ENCODE peak calls at places on chromosomes 2 and 18, in seven cellular contexts. One of them, this sample, is unnamed. For H3K4me1, the result is how much of the 10 kb centered on the place peaks cover.

GRCh38 chr2:120670371-120670770 is 65.3 kb upstream of the GLI2 start:
- DNase-seq in adipocyte: no peak
- DNase-seq in GM23248: no peak
- DNase-seq in heart right ventricle: no peak
- DNase-seq in fibroblast of lung: no peak
- DNase-seq in astrocyte: no peak
- DNase-seq in thoracic aorta: no peak
- DNase-seq in this sample: no peak

GRCh38 chr2:207796585-207797350 is 27.1 kb upstream of the FZD5 start:
- DNase-seq in GM23248: no peak
- DNase-seq in heart right ventricle: no peak
- DNase-seq in astrocyte: no peak
- DNase-seq in adipocyte: peak
- DNase-seq in fibroblast of lung: peak
- DNase-seq in thoracic aorta: no peak
- DNase-seq in this sample: peak

GRCh38 chr2:35830833-35831232 is 524.7 kb upstream of the CRIM1 start:
- DNase-seq in heart right ventricle: no peak
- DNase-seq in GM23248: no peak
- DNase-seq in thoracic aorta: no peak
- DNase-seq in fibroblast of lung: no peak
- DNase-seq in astrocyte: no peak
- DNase-seq in adipocyte: no peak
- DNase-seq in this sample: no peak

GRCh38 chr2:142983174-142983573 is 105.7 kb downstream of the KYNU start:
- DNase-seq in adipocyte: no peak
- DNase-seq in heart right ventricle: no peak
- DNase-seq in fibroblast of lung: no peak
- DNase-seq in astrocyte: no peak
- DNase-seq in GM23248: peak
- DNase-seq in thoracic aorta: no peak
- DNase-seq in this sample: no peak

GRCh38 chr2:44642123-44642857 is 280.5 kb downstream of the CAMKMT start:
- DNase-seq in adipocyte: no peak
- DNase-seq in thoracic aorta: no peak
- DNase-seq in fibroblast of lung: no peak
- DNase-seq in heart right ventricle: no peak
- DNase-seq in astrocyte: no peak
- DNase-seq in GM23248: no peak
- DNase-seq in this sample: no peak

GRCh38 chr2:120432976-120433815 is 87.3 kb downstream of the INHBB start:
- DNase-seq in astrocyte: no peak
- DNase-seq in fibroblast of lung: no peak
- DNase-seq in GM23248: no peak
- DNase-seq in adipocyte: no peak
- DNase-seq in thoracic aorta: no peak
- DNase-seq in heart right ventricle: no peak
- DNase-seq in this sample: no peak

GRCh38 chr2:46914578-46915230 is 902 bp downstream of the MCFD2 start:
- DNase-seq in heart right ventricle: no peak
- DNase-seq in astrocyte: no peak
- DNase-seq in thoracic aorta: no peak
- DNase-seq in fibroblast of lung: no peak
- DNase-seq in adipocyte: peak
- DNase-seq in GM23248: no peak
- DNase-seq in this sample: peak

GRCh38 chr18:63096327-63096874 is 223.2 kb downstream of the BCL2 start:
- DNase-seq in adipocyte: no peak
- DNase-seq in thoracic aorta: no peak
- DNase-seq in fibroblast of lung: no peak
- DNase-seq in astrocyte: no peak
- DNase-seq in GM23248: no peak
- DNase-seq in heart right ventricle: no peak
- DNase-seq in this sample: no peak

GRCh38 chr2:9752441-9753275 is 90.6 kb upstream of the TAF1B start:
- DNase-seq in astrocyte: peak
- DNase-seq in heart right ventricle: no peak
- DNase-seq in fibroblast of lung: peak
- DNase-seq in adipocyte: peak
- DNase-seq in thoracic aorta: peak
- DNase-seq in GM23248: peak
- DNase-seq in this sample: peak

GRCh38 chr2:120565095-120565460 is 170.6 kb upstream of the GLI2 start:
- DNase-seq in adipocyte: no peak
- DNase-seq in thoracic aorta: no peak
- DNase-seq in fibroblast of lung: no peak
- DNase-seq in GM23248: no peak
- DNase-seq in astrocyte: no peak
- DNase-seq in heart right ventricle: no peak
- DNase-seq in this sample: no peak

GRCh38 chr2:14524041-14524802 is 108.3 kb upstream of the LRATD1 start:
- DNase-seq in thoracic aorta: no peak
- DNase-seq in heart right ventricle: no peak
- DNase-seq in adipocyte: peak
- DNase-seq in GM23248: peak
- DNase-seq in astrocyte: peak
- DNase-seq in fibroblast of lung: peak
- DNase-seq in this sample: no peak

GRCh38 chr2:108583903-108584520 is 49.7 kb downstream of the LIMS1 start:
- DNase-seq in GM23248: peak
- DNase-seq in adipocyte: peak
- DNase-seq in thoracic aorta: no peak
- DNase-seq in fibroblast of lung: peak
- DNase-seq in heart right ventricle: peak
- DNase-seq in astrocyte: peak
- DNase-seq in this sample: peak

GRCh38 chr2:238919307-238919706 is 71.4 kb downstream of the TWIST2 start:
- DNase-seq in adipocyte: no peak
- DNase-seq in astrocyte: no peak
- DNase-seq in fibroblast of lung: no peak
- DNase-seq in GM23248: no peak
- DNase-seq in heart right ventricle: no peak
- DNase-seq in thoracic aorta: no peak
- DNase-seq in this sample: no peak

GRCh38 chr2:147792966-147793617 is 51.7 kb upstream of the ACVR2A start:
- DNase-seq in thoracic aorta: no peak
- DNase-seq in astrocyte: peak
- DNase-seq in GM23248: peak
- DNase-seq in heart right ventricle: no peak
- DNase-seq in fibroblast of lung: peak
- DNase-seq in adipocyte: no peak
- DNase-seq in this sample: no peak

GRCh38 chr2:169221745-169222369 is 140.5 kb downstream of the LRP2 start:
- DNase-seq in fibroblast of lung: peak
- DNase-seq in astrocyte: peak
- DNase-seq in heart right ventricle: no peak
- DNase-seq in thoracic aorta: no peak
- DNase-seq in adipocyte: peak
- DNase-seq in GM23248: peak
- DNase-seq in this sample: peak

GRCh38 chr2:121356058-121356640 is 71.1 kb upstream of the TFCP2L1 start:
- DNase-seq in fibroblast of lung: peak
- DNase-seq in GM23248: peak
- DNase-seq in astrocyte: peak
- DNase-seq in thoracic aorta: no peak
- DNase-seq in heart right ventricle: no peak
- DNase-seq in adipocyte: peak
- DNase-seq in this sample: peak

GRCh38 chr2:225270861-225271260 is 128.6 kb upstream of the NYAP2 start:
- DNase-seq in astrocyte: peak
- DNase-seq in fibroblast of lung: peak
- DNase-seq in adipocyte: peak
- DNase-seq in thoracic aorta: no peak
- DNase-seq in heart right ventricle: no peak
- DNase-seq in GM23248: peak
- DNase-seq in this sample: peak

GRCh38 chr2:145815933-145816332 is 1296.0 kb upstream of the ZEB2 start:
- DNase-seq in thoracic aorta: no peak
- DNase-seq in adipocyte: no peak
- DNase-seq in heart right ventricle: no peak
- DNase-seq in fibroblast of lung: no peak
- DNase-seq in GM23248: peak
- DNase-seq in astrocyte: no peak
- DNase-seq in this sample: no peak

GRCh38 chr2:147547425-147547824 is 297.4 kb upstream of the ACVR2A start:
- DNase-seq in thoracic aorta: no peak
- DNase-seq in adipocyte: no peak
- DNase-seq in heart right ventricle: no peak
- DNase-seq in astrocyte: peak
- DNase-seq in fibroblast of lung: peak
- DNase-seq in GM23248: peak
- DNase-seq in this sample: no peak

GRCh38 chr18:75211721-75212625 is 1.4 kb downstream of the TSHZ1 start:
- DNase-seq in fibroblast of lung: peak
- DNase-seq in astrocyte: no peak
- DNase-seq in thoracic aorta: no peak
- DNase-seq in heart right ventricle: peak
- DNase-seq in GM23248: peak
- DNase-seq in adipocyte: peak
- DNase-seq in this sample: peak

GRCh38 chr2:194616334-194616733 is 1040.7 kb upstream of the SLC39A10 start:
- DNase-seq in adipocyte: no peak
- DNase-seq in fibroblast of lung: no peak
- DNase-seq in astrocyte: no peak
- DNase-seq in heart right ventricle: no peak
- DNase-seq in thoracic aorta: no peak
- DNase-seq in GM23248: no peak
- DNase-seq in this sample: no peak

DNA sequence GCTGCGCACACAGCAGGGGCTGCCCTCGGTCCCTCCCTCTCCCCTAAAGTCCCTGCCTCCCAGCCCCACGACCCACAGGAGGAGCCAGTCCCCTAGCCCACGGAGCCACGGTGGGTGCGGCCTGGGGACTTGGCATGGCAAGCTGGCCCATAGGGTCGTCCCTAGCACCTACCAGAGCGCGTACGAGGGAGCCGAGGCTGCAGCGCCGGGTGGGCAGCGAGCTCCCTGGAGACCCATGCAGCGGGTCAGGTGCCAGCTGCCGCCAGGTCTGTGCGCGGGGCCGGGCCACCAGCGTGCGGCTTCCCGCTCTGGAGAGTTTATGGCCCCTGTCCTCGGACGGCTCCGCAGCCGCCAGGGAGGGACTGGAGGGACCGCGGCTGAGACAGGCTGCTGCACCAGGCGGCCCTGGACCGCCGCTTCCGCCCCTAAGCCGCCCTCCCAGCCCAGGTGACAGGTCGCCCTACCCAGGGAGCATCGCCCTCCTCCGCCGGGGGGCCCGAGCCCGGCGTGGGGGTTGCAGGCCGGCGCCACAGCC is 273.6 kb downstream of the CCDC74A start:
- DNase-seq in fibroblast of lung: no peak
- DNase-seq in astrocyte: no peak
- DNase-seq in GM23248: no peak
- DNase-seq in thoracic aorta: no peak
- DNase-seq in heart right ventricle: no peak
- DNase-seq in adipocyte: no peak
- DNase-seq in this sample: no peak
- H3K4me3 ChIP-seq in fibroblast of lung: no peak
- H3K4me3 ChIP-seq in astrocyte: no peak
- H3K4me3 ChIP-seq in GM23248: no peak
- H3K4me3 ChIP-seq in thoracic aorta: peak
- H3K4me3 ChIP-seq in heart right ventricle: no peak
- H3K4me3 ChIP-seq in adipocyte: no peak
- H3K4me3 ChIP-seq in this sample: peak

GRCh38 chr2:221529177-221529942 is 42.7 kb downstream of the EPHA4 start:
- DNase-seq in heart right ventricle: peak
- DNase-seq in thoracic aorta: no peak
- DNase-seq in astrocyte: no peak
- DNase-seq in GM23248: no peak
- DNase-seq in fibroblast of lung: no peak
- DNase-seq in adipocyte: no peak
- DNase-seq in this sample: no peak
- H3K4me1 ChIP-seq in heart right ventricle: under half
- H3K4me1 ChIP-seq in thoracic aorta: under half
- H3K4me1 ChIP-seq in astrocyte: under half
- H3K4me1 ChIP-seq in GM23248: under half
- H3K4me1 ChIP-seq in fibroblast of lung: under half
- H3K4me1 ChIP-seq in adipocyte: under half
- H3K4me1 ChIP-seq in this sample: under half

GRCh38 chr2:55163895-55164509 is 68.1 kb downstream of the CLHC1 start:
- DNase-seq in fibroblast of lung: peak
- DNase-seq in thoracic aorta: no peak
- DNase-seq in heart right ventricle: no peak
- DNase-seq in adipocyte: no peak
- DNase-seq in GM23248: peak
- DNase-seq in astrocyte: no peak
- DNase-seq in this sample: peak
- H3K4me3 ChIP-seq in fibroblast of lung: no peak
- H3K4me3 ChIP-seq in thoracic aorta: no peak
- H3K4me3 ChIP-seq in heart right ventricle: no peak
- H3K4me3 ChIP-seq in adipocyte: peak
- H3K4me3 ChIP-seq in GM23248: peak
- H3K4me3 ChIP-seq in astrocyte: no peak
- H3K4me3 ChIP-seq in this sample: no peak

GRCh38 chr2:126657146-126657635 is 1.2 kb downstream of the GYPC start:
- DNase-seq in fibroblast of lung: peak
- DNase-seq in astrocyte: peak
- DNase-seq in thoracic aorta: no peak
- DNase-seq in adipocyte: peak
- DNase-seq in GM23248: peak
- DNase-seq in heart right ventricle: peak
- DNase-seq in this sample: peak

GRCh38 chr2:126658316-126658909 is 2.5 kb downstream of the GYPC start:
- DNase-seq in adipocyte: no peak
- DNase-seq in astrocyte: no peak
- DNase-seq in GM23248: no peak
- DNase-seq in fibroblast of lung: no peak
- DNase-seq in thoracic aorta: no peak
- DNase-seq in heart right ventricle: no peak
- DNase-seq in this sample: no peak

GRCh38 chr2:126656311-126657145 is 570 bp downstream of the GYPC start:
- DNase-seq in adipocyte: peak
- DNase-seq in GM23248: peak
- DNase-seq in astrocyte: peak
- DNase-seq in thoracic aorta: no peak
- DNase-seq in fibroblast of lung: peak
- DNase-seq in heart right ventricle: peak
- DNase-seq in this sample: peak

GRCh38 chr2:126658910-126659613 is 3.1 kb downstream of the GYPC start:
- DNase-seq in fibroblast of lung: peak
- DNase-seq in heart right ventricle: peak
- DNase-seq in astrocyte: peak
- DNase-seq in GM23248: peak
- DNase-seq in thoracic aorta: peak
- DNase-seq in adipocyte: peak
- DNase-seq in this sample: peak

DNA sequence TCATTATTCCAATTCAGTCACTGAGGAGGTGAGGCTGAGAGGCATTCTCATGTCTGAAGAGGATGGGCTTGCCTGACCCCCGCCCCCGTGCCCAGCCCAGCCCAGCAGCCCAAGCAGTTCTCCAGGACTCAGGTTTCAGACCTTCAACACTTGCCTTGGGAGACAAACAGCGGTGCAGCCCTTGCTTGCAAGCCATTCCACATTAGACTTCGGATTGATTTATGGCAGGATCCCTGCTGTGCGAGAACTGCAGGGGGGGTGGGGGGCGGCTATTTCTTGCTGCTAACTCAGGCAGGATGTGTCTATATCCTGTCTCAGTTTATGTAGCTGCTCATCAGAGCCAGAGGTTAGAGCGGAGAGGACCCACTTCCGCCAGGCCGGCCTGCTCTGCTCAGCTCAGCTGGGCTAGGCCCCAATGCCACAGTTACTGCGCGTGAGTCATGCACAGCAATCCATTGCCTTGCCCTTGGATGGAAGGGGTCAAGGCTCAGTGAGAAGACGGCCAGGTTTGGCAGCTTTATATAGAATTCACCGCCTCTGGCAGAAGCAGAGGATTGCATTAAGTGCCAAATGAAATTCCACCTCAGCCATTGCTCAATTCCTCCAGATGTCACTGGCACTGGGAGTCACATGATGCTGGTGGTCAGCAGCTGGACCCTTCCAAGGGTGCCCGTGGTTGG is 1.8 kb downstream of the GYPC start:
- DNase-seq in heart right ventricle: peak
- DNase-seq in thoracic aorta: peak
- DNase-seq in adipocyte: peak
- DNase-seq in GM23248: peak
- DNase-seq in astrocyte: peak
- DNase-seq in fibroblast of lung: peak
- DNase-seq in this sample: peak
- H3K4me1 ChIP-seq in heart right ventricle: half or more
- H3K4me1 ChIP-seq in thoracic aorta: half or more
- H3K4me1 ChIP-seq in adipocyte: half or more
- H3K4me1 ChIP-seq in GM23248: under half
- H3K4me1 ChIP-seq in astrocyte: under half
- H3K4me1 ChIP-seq in fibroblast of lung: under half
- H3K4me1 ChIP-seq in this sample: under half